ENCODE peak calls at places on chromosomes 12 and 14, in four cellular contexts. One of them, this sample, is unnamed.

GRCh38 chr14:81743605-81744004 is 210.0 kb upstream of the SEL1L start:
- DNase-seq in activated T-cell treated with anti-CD3 and anti-CD28 coated beads for 1 hour: no peak
- DNase-seq in pons: no peak
- DNase-seq in CD8-positive, alpha-beta T cell: no peak
- DNase-seq in this sample: no peak

GRCh38 chr12:54294152-54294913 is 6.5 kb downstream of the NFE2 start:
- DNase-seq in activated T-cell treated with anti-CD3 and anti-CD28 coated beads for 1 hour: peak
- DNase-seq in pons: peak
- DNase-seq in CD8-positive, alpha-beta T cell: peak
- DNase-seq in this sample: no peak

GRCh38 chr14:71471604-71472003 is 460.6 kb upstream of the RGS6 start:
- DNase-seq in activated T-cell treated with anti-CD3 and anti-CD28 coated beads for 1 hour: no peak
- DNase-seq in pons: no peak
- DNase-seq in CD8-positive, alpha-beta T cell: no peak
- DNase-seq in this sample: no peak

GRCh38 chr12:2692156-2692555 is 102.6 kb upstream of the FKBP4 start:
- DNase-seq in activated T-cell treated with anti-CD3 and anti-CD28 coated beads for 1 hour: no peak
- DNase-seq in pons: no peak
- DNase-seq in CD8-positive, alpha-beta T cell: peak
- DNase-seq in this sample: no peak

GRCh38 chr14:99899578-99900178 is 106.5 kb downstream of the EML1 start:
- DNase-seq in activated T-cell treated with anti-CD3 and anti-CD28 coated beads for 1 hour: no peak
- DNase-seq in pons: no peak
- DNase-seq in CD8-positive, alpha-beta T cell: no peak
- DNase-seq in this sample: no peak

GRCh38 chr14:37819155-37820015 is 224.0 kb downstream of the TTC6 start:
- DNase-seq in activated T-cell treated with anti-CD3 and anti-CD28 coated beads for 1 hour: no peak
- DNase-seq in pons: no peak
- DNase-seq in CD8-positive, alpha-beta T cell: no peak
- DNase-seq in this sample: no peak

GRCh38 chr14:95300697-95301526 is 18.8 kb downstream of the CLMN start:
- DNase-seq in activated T-cell treated with anti-CD3 and anti-CD28 coated beads for 1 hour: no peak
- DNase-seq in pons: peak
- DNase-seq in CD8-positive, alpha-beta T cell: no peak
- DNase-seq in this sample: no peak

GRCh38 chr12:39003541-39004160 is 98.3 kb upstream of the CPNE8 start:
- DNase-seq in activated T-cell treated with anti-CD3 and anti-CD28 coated beads for 1 hour: no peak
- DNase-seq in pons: no peak
- DNase-seq in CD8-positive, alpha-beta T cell: no peak
- DNase-seq in this sample: no peak

GRCh38 chr12:48861111-48861510 is 4.6 kb downstream of the RND1 start:
- DNase-seq in activated T-cell treated with anti-CD3 and anti-CD28 coated beads for 1 hour: no peak
- DNase-seq in pons: no peak
- DNase-seq in CD8-positive, alpha-beta T cell: no peak
- DNase-seq in this sample: no peak